ENCODE peak calls at places on chromosomes 7 and 10, in eight cellular contexts. R is NCI-H460, V is tibial artery, B is progenitor cell of endocrine pancreas, J is right atrium auricular region, C is posterior cingulate gyrus, Y is neuronal stem cell, Z is GM13977. L is an unnamed sample.

GRCh38 chr10:132243141-132243540 is 56.4 kb downstream of the DPYSL4 start:
- DNase-seq in R (no peak), V (no peak), B (no peak), J (no peak), C (no peak), Y (no peak), Z (no peak), L (no peak)

GRCh38 chr10:14683246-14683645 is 91.5 kb downstream of the FAM107B start:
- DNase-seq in R (no peak), V (no peak), B (no peak), J (no peak), C (no peak), Y (no peak), Z (no peak), L (peak)

GRCh38 chr7:120716306-120716705 is 141.6 kb downstream of the TSPAN12 start:
- DNase-seq in R (no peak), V (no peak), B (no peak), J (no peak), C (no peak), Y (peak), Z (no peak), L (no peak)

GRCh38 chr7:95126053-95126709 is 198.2 kb downstream of the PON1 start:
- DNase-seq in R (no peak), V (no peak), B (no peak), J (no peak), C (no peak), Y (no peak), Z (no peak), L (no peak)

GRCh38 chr10:132634241-132634946 is 96.8 kb downstream of the INPP5A start:
- DNase-seq in R (no peak), V (no peak), B (no peak), J (no peak), C (no peak), Y (no peak), Z (no peak), L (no peak)

GRCh38 chr7:157176771-157177170 is 38.0 kb downstream of the UBE3C start:
- DNase-seq in R (no peak), V (no peak), B (no peak), J (no peak), C (no peak), Y (no peak), Z (no peak), L (no peak)

GRCh38 chr7:84688671-84689070 is 494.1 kb upstream of the SEMA3A start:
- DNase-seq in R (peak), V (no peak), B (no peak), J (no peak), C (no peak), Y (no peak), Z (no peak), L (peak)

GRCh38 chr7:1219516-1219915 is 13.2 kb upstream of the UNCX start:
- DNase-seq in R (no peak), V (no peak), B (no peak), J (no peak), C (no peak), Y (no peak), Z (no peak), L (no peak)

GRCh38 chr7:76424413-76425111 is at the start of gene ZP3:
- DNase-seq in R (no peak), V (no peak), B (no peak), J (no peak), C (no peak), Y (no peak), Z (peak), L (peak)

GRCh38 chr10:8047452-8048280 is 6.8 kb upstream of the GATA3 start:
- DNase-seq in R (no peak), V (no peak), B (no peak), J (no peak), C (no peak), Y (peak), Z (no peak), L (no peak)

GRCh38 chr10:5943536-5943935 is 33.8 kb downstream of the IL15RA start:
- DNase-seq in R (no peak), V (peak), B (no peak), J (peak), C (no peak), Y (no peak), Z (no peak), L (no peak)

GRCh38 chr7:70694909-70695803 is 436.8 kb upstream of the GALNT17 start:
- DNase-seq in R (no peak), V (peak), B (peak), J (no peak), C (no peak), Y (peak), Z (peak), L (peak)

GRCh38 chr7:22791204-22792158 is 31.2 kb downstream of the TOMM7 start:
- DNase-seq in R (no peak), V (no peak), B (no peak), J (no peak), C (no peak), Y (no peak), Z (no peak), L (no peak)

L was measured in mammary epithelial cell.